ENCODE peak calls at places on chromosomes 13 and 19, in five cellular contexts. One of them, this sample, is unnamed.
A peak's percentile ranks its signal among the peaks of the same experiment; 100 is the strongest.

GRCh38 chr13:45242070-45242469 is 41.2 kb upstream of the KCTD4 start:
- DNase-seq in IMR-90: peak; percentile 53
- DNase-seq in K562: no peak
- DNase-seq in GM12878: no peak
- DNase-seq in HCT116: peak; percentile 15
- DNase-seq in this sample: peak; percentile 26

GRCh38 chr13:100440756-100441421 is 147.7 kb downstream of the GGACT start:
- DNase-seq in HCT116: no peak
- DNase-seq in IMR-90: peak; percentile 75
- DNase-seq in GM12878: no peak
- DNase-seq in K562: no peak
- DNase-seq in this sample: no peak

GRCh38 chr19:18861235-18861634 is 29.5 kb downstream of the UPF1 start:
- DNase-seq in GM12878: no peak
- DNase-seq in K562: no peak
- DNase-seq in IMR-90: no peak
- DNase-seq in HCT116: no peak
- DNase-seq in this sample: no peak

GRCh38 chr13:92074658-92075057 is 676.2 kb downstream of the GPC5 start:
- DNase-seq in K562: no peak
- DNase-seq in IMR-90: no peak
- DNase-seq in GM12878: no peak
- DNase-seq in HCT116: no peak
- DNase-seq in this sample: peak; percentile 16

GRCh38 chr13:104318121-104318520 is 1251.9 kb upstream of the SLC10A2 start:
- DNase-seq in HCT116: peak; percentile 4
- DNase-seq in GM12878: no peak
- DNase-seq in K562: no peak
- DNase-seq in IMR-90: peak; percentile 49
- DNase-seq in this sample: no peak

GRCh38 chr19:18967358-18968146 is 26.5 kb upstream of the HOMER3 start:
- DNase-seq in GM12878: no peak
- DNase-seq in HCT116: no peak
- DNase-seq in IMR-90: peak; percentile 32
- DNase-seq in K562: no peak
- DNase-seq in this sample: no peak

GRCh38 chr19:43534811-43535761 is 2.1 kb downstream of the ZNF575 start:
- DNase-seq in HCT116: no peak
- DNase-seq in K562: peak; percentile 33
- DNase-seq in IMR-90: peak; percentile 61
- DNase-seq in GM12878: no peak
- DNase-seq in this sample: peak; percentile 59

GRCh38 chr19:39413903-39414608 is 1.6 kb downstream of the PLEKHG2 start:
- DNase-seq in K562: peak; percentile 52
- DNase-seq in IMR-90: peak; percentile 28
- DNase-seq in HCT116: no peak
- DNase-seq in GM12878: no peak
- DNase-seq in this sample: peak; percentile 91

GRCh38 chr13:71866173-71867091 is 572 bp downstream of the DACH1 start:
- DNase-seq in K562: no peak
- DNase-seq in GM12878: no peak
- DNase-seq in HCT116: no peak
- DNase-seq in IMR-90: no peak
- DNase-seq in this sample: no peak

GRCh38 chr19:54475706-54476105 is 2.6 kb upstream of the CDC42EP5 start:
- DNase-seq in GM12878: no peak
- DNase-seq in HCT116: no peak
- DNase-seq in K562: no peak
- DNase-seq in IMR-90: no peak
- DNase-seq in this sample: no peak

GRCh38 chr19:6587093-6587820 is 3.7 kb downstream of the CD70 start:
- DNase-seq in GM12878: no peak
- DNase-seq in IMR-90: no peak
- DNase-seq in HCT116: no peak
- DNase-seq in K562: peak; percentile 32
- DNase-seq in this sample: no peak

GRCh38 chr19:7757358-7757757 is 5.7 kb upstream of the CLEC4M start:
- DNase-seq in GM12878: no peak
- DNase-seq in K562: no peak
- DNase-seq in IMR-90: no peak
- DNase-seq in HCT116: no peak
- DNase-seq in this sample: no peak

GRCh38 chr19:55640577-55641375 is at the start of gene ZNF580:
- DNase-seq in K562: peak; percentile 80
- DNase-seq in HCT116: no peak
- DNase-seq in IMR-90: peak; percentile 78
- DNase-seq in GM12878: no peak
- DNase-seq in this sample: peak; percentile 77

GRCh38 chr13:26585136-26585535 is 27.7 kb downstream of the WASF3 start:
- DNase-seq in HCT116: no peak
- DNase-seq in IMR-90: peak; percentile 73
- DNase-seq in K562: no peak
- DNase-seq in GM12878: no peak
- DNase-seq in this sample: no peak

GRCh38 chr19:49746206-49746958 is 16.7 kb downstream of the TSKS start:
- DNase-seq in IMR-90: no peak
- DNase-seq in HCT116: peak; percentile 90
- DNase-seq in GM12878: no peak
- DNase-seq in K562: peak; percentile 100
- DNase-seq in this sample: peak; percentile 67

GRCh38 chr13:93118081-93118615 is 108.5 kb upstream of the GPC6 start:
- DNase-seq in K562: no peak
- DNase-seq in GM12878: no peak
- DNase-seq in HCT116: no peak
- DNase-seq in IMR-90: no peak
- DNase-seq in this sample: no peak

GRCh38 chr19:8240274-8241229 is 31.4 kb downstream of the CERS4 start:
- DNase-seq in K562: peak; percentile 95
- DNase-seq in HCT116: peak; percentile 47
- DNase-seq in IMR-90: peak; percentile 94
- DNase-seq in GM12878: peak; percentile 56
- DNase-seq in this sample: peak; percentile 51

GRCh38 chr13:33279898-33280549 is 5.5 kb downstream of the STARD13 start:
- DNase-seq in IMR-90: peak; percentile 71
- DNase-seq in K562: no peak
- DNase-seq in GM12878: no peak
- DNase-seq in HCT116: no peak
- DNase-seq in this sample: peak; percentile 77

GRCh38 chr19:10518444-10519361 is 1.5 kb upstream of the S1PR5 start:
- DNase-seq in K562: no peak
- DNase-seq in GM12878: no peak
- DNase-seq in HCT116: no peak
- DNase-seq in IMR-90: no peak
- DNase-seq in this sample: no peak

GRCh38 chr19:42121666-42122069 is 10.6 kb downstream of the POU2F2 start:
- DNase-seq in HCT116: no peak
- DNase-seq in K562: no peak
- DNase-seq in GM12878: peak; percentile 52
- DNase-seq in IMR-90: peak; percentile 88
- DNase-seq in this sample: peak; percentile 66

GRCh38 chr13:96963786-96964475 is 30.3 kb downstream of the OXGR1 start:
- DNase-seq in HCT116: no peak
- DNase-seq in K562: peak; percentile 5
- DNase-seq in IMR-90: no peak
- DNase-seq in GM12878: no peak
- DNase-seq in this sample: no peak

GRCh38 chr19:32642771-32643170 is 32.2 kb downstream of the ANKRD27 start:
- DNase-seq in GM12878: no peak
- DNase-seq in K562: no peak
- DNase-seq in IMR-90: no peak
- DNase-seq in HCT116: no peak
- DNase-seq in this sample: no peak

GRCh38 chr19:811007-811434 is 10.7 kb downstream of the PLPPR3 start:
- DNase-seq in GM12878: no peak
- DNase-seq in IMR-90: no peak
- DNase-seq in K562: peak; percentile 40
- DNase-seq in HCT116: no peak
- DNase-seq in this sample: no peak

GRCh38 chr19:47479701-47480503 is 4.1 kb downstream of the KPTN start:
- DNase-seq in GM12878: no peak
- DNase-seq in HCT116: no peak
- DNase-seq in K562: peak; percentile 97
- DNase-seq in IMR-90: no peak
- DNase-seq in this sample: no peak

GRCh38 chr19:6318772-6319171 is 14.6 kb downstream of the ACER1 start:
- DNase-seq in HCT116: no peak
- DNase-seq in K562: no peak
- DNase-seq in GM12878: no peak
- DNase-seq in IMR-90: peak; percentile 10
- DNase-seq in this sample: no peak

GRCh38 chr13:25574437-25575426 is 203.0 kb downstream of the ATP8A2 start:
- DNase-seq in K562: peak; percentile 52
- DNase-seq in IMR-90: peak; percentile 78
- DNase-seq in GM12878: peak; percentile 30
- DNase-seq in HCT116: peak; percentile 73
- DNase-seq in this sample: peak; percentile 25

GRCh38 chr19:16457954-16458331 is 13.8 kb downstream of the EPS15L1 start:
- DNase-seq in IMR-90: no peak
- DNase-seq in K562: no peak
- DNase-seq in GM12878: no peak
- DNase-seq in HCT116: no peak
- DNase-seq in this sample: no peak

GRCh38 chr19:16458391-16459128 is 13.2 kb downstream of the EPS15L1 start:
- DNase-seq in HCT116: no peak
- DNase-seq in IMR-90: no peak
- DNase-seq in GM12878: no peak
- DNase-seq in K562: no peak
- DNase-seq in this sample: no peak

GRCh38 chr19:16456652-16457194 is 15.0 kb downstream of the EPS15L1 start:
- DNase-seq in K562: no peak
- DNase-seq in HCT116: no peak
- DNase-seq in IMR-90: no peak
- DNase-seq in GM12878: no peak
- DNase-seq in this sample: no peak

GRCh38 chr19:16455489-16455888 is 16.3 kb downstream of the EPS15L1 start:
- DNase-seq in HCT116: no peak
- DNase-seq in IMR-90: no peak
- DNase-seq in GM12878: no peak
- DNase-seq in K562: peak; percentile 7
- DNase-seq in this sample: no peak

GRCh38 chr19:16457195-16457953 is 14.4 kb downstream of the EPS15L1 start:
- DNase-seq in GM12878: no peak
- DNase-seq in IMR-90: peak; percentile 26
- DNase-seq in HCT116: no peak
- DNase-seq in K562: peak; percentile 57
- DNase-seq in this sample: no peak
- TF ChIP-seq CEBPB in GM12878: no peak
- TF ChIP-seq CEBPB in IMR-90: no peak
- TF ChIP-seq CEBPB in HCT116: no peak
- TF ChIP-seq CEBPB in K562: no peak
- TF ChIP-seq CEBPB in this sample: no peak

DNA sequence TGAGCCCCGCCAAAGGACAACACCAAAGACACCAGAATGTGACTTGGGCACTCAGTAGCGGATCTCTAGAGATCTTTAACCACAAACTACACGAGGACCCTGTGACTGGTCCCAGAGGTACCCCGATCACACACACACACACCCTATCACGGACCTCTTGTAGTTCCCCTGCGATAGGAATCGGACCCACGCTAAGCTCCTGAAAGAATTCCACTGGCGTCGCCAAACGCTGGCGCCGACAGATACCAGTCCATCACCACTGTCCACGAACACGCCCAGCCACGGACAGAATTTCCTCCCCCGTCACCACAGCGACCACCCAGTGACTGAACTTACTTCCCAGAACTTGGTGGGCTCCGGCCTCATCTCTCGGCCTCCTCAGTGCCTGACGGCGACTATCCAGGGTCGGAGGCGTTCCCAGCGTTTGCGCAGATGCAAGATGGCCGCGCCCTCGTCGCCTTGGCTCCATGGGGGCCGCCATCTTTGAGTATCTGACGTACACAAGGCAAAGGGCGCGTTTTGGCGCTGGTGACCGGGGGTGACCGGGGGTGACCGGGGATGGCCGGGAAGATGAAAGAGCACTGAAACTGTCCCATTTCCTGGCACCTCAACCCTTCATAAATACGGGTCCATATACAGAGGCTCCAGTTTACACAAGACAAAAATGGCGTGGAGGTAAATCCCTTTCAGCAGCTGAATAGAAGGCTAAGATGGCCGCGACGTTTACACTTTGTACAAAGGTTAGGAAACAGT is at the start of gene ZNF615:
- DNase-seq in HCT116: peak; percentile 52
- DNase-seq in IMR-90: peak; percentile 80
- DNase-seq in K562: peak; percentile 78
- DNase-seq in GM12878: peak; percentile 47
- DNase-seq in this sample: peak; percentile 93
- H3K4me3 ChIP-seq in HCT116: peak within 1 kb of the TSS; percentile 51
- H3K4me3 ChIP-seq in IMR-90: peak within 1 kb of the TSS; percentile 98
- H3K4me3 ChIP-seq in K562: peak within 1 kb of the TSS; percentile 63
- H3K4me3 ChIP-seq in GM12878: peak within 1 kb of the TSS; percentile 77
- H3K4me3 ChIP-seq in this sample: peak within 1 kb of the TSS; percentile 75

DNA sequence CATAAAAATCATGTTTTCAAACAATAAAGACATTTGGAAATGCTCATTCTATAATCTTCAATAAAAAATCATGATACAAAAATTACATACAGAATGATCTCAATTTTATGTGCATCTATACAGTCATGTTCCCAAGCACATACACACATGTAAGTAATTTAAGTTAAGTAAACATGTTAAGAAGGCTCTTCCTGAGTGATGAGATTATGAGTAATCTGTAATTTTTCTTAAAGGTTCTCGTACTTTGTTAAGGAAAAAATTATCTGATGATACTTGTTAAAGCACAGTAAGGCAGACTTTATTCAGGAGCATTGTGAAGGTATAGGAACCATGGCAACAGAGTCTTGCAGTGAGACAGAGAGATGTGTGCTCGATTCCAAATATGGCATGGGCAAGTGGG is 30.0 kb upstream of the DLEU7 start:
- DNase-seq in GM12878: no peak
- DNase-seq in IMR-90: peak; percentile 1
- DNase-seq in HCT116: no peak
- DNase-seq in K562: no peak
- DNase-seq in this sample: no peak
- TF ChIP-seq CEBPB in GM12878: no peak
- TF ChIP-seq CEBPB in IMR-90: no peak
- TF ChIP-seq CEBPB in HCT116: no peak
- TF ChIP-seq CEBPB in K562: no peak
- TF ChIP-seq CEBPB in this sample: no peak

GRCh38 chr19:37982655-37983054 is 75.6 kb downstream of the SIPA1L3 start:
- DNase-seq in HCT116: no peak
- DNase-seq in K562: no peak
- DNase-seq in IMR-90: no peak
- DNase-seq in GM12878: no peak
- DNase-seq in this sample: no peak
- H3K4me3 ChIP-seq in HCT116: no peak overlapping the region
- H3K4me3 ChIP-seq in K562: no peak overlapping the region
- H3K4me3 ChIP-seq in IMR-90: no peak overlapping the region
- H3K4me3 ChIP-seq in GM12878: no peak overlapping the region
- H3K4me3 ChIP-seq in this sample: no peak overlapping the region